ENCODE peak calls at places on chromosomes 2 and 18, in eight cellular contexts. P, F, A, K, G, T, M and L are unnamed samples.

GRCh38 chr18:80239830-80240229 is 7.5 kb downstream of the PARD6G start:
- DNase-seq in M (no peak), F (no peak), A (no peak), P (no peak), K (no peak), T (no peak), G (no peak), L (no peak)

GRCh38 chr18:76496200-76496890 is 1.3 kb upstream of the ZNF516 start:
- DNase-seq in K (peak), G (peak), M (no peak), A (peak), F (peak), T (peak), P (peak), L (peak)

GRCh38 chr2:26580151-26580550 is 61.0 kb downstream of the CIB4 start:
- DNase-seq in K (no peak), G (no peak), A (peak), T (no peak), P (no peak), M (no peak), F (no peak), L (no peak)

GRCh38 chr2:64606495-64607363 is 47.0 kb downstream of the SERTAD2 start:
- DNase-seq in A (peak), M (no peak), K (no peak), T (peak), P (no peak), G (peak), F (peak), L (peak)

GRCh38 chr2:57902578-57902977 is 144.0 kb upstream of the VRK2 start:
- DNase-seq in A (no peak), G (no peak), K (no peak), P (no peak), F (no peak), M (no peak), T (no peak), L (no peak)

GRCh38 chr2:149320362-149320761 is 10.0 kb upstream of the LYPD6 start:
- DNase-seq in T (no peak), G (no peak), A (no peak), F (no peak), K (no peak), P (no peak), M (no peak), L (no peak)

GRCh38 chr2:227079726-227080125 is 84.3 kb downstream of the COL4A4 start:
- DNase-seq in T (no peak), A (no peak), P (no peak), K (peak), M (no peak), F (peak), G (no peak), L (no peak)

GRCh38 chr18:295756-296155 is 27.9 kb upstream of the THOC1 start:
- DNase-seq in F (no peak), T (no peak), P (no peak), K (no peak), M (no peak), A (no peak), G (no peak), L (no peak)

GRCh38 chr18:60232541-60232940 is 140.0 kb downstream of the MC4R start:
- DNase-seq in K (no peak), T (no peak), G (no peak), M (peak), F (peak), A (no peak), P (no peak), L (no peak)

GRCh38 chr2:172247203-172247602 is 144.5 kb upstream of the DLX2 start:
- DNase-seq in G (no peak), T (no peak), K (no peak), P (no peak), M (no peak), F (no peak), A (no peak), L (no peak)

GRCh38 chr2:44596537-44597320 is 235.0 kb downstream of the CAMKMT start:
- DNase-seq in F (peak), A (no peak), M (no peak), P (no peak), G (no peak), T (no peak), K (no peak), L (no peak)

GRCh38 chr2:224658776-224659175 is 57.4 kb downstream of the CCDC195 start:
- DNase-seq in K (peak), M (no peak), A (no peak), G (no peak), P (no peak), T (no peak), F (peak), L (no peak)

GRCh38 chr2:23566236-23567142 is 181.5 kb downstream of the KLHL29 start:
- DNase-seq in K (peak), P (peak), G (no peak), A (no peak), F (peak), T (no peak), M (no peak), L (no peak)

GRCh38 chr2:31151501-31151900 is 13.3 kb upstream of the GALNT14 start:
- DNase-seq in T (no peak), G (no peak), P (no peak), A (no peak), M (no peak), F (no peak), K (no peak), L (no peak)

GRCh38 chr2:73997813-73998212 is 13.1 kb downstream of the TET3 start:
- DNase-seq in M (no peak), G (no peak), P (no peak), F (no peak), A (no peak), K (no peak), T (no peak), L (no peak)

GRCh38 chr2:156435392-156435724 is 821 bp upstream of the GPD2 start:
- DNase-seq in P (no peak), M (no peak), T (no peak), A (no peak), K (no peak), F (peak), G (no peak), L (no peak)

GRCh38 chr18:6487027-6487426 is 72.3 kb upstream of the L3MBTL4 start:
- DNase-seq in F (no peak), T (no peak), A (no peak), P (no peak), M (no peak), K (no peak), G (no peak), L (no peak)

GRCh38 chr2:58896600-58896999 is 655.5 kb upstream of the FANCL start:
- DNase-seq in G (no peak), K (no peak), A (no peak), M (no peak), P (no peak), T (no peak), F (no peak), L (no peak)

GRCh38 chr2:108244667-108245414 is 5.1 kb downstream of the SULT1C3 start:
- DNase-seq in G (no peak), M (no peak), T (no peak), A (no peak), P (no peak), F (peak), K (no peak), L (no peak)

GRCh38 chr18:29712785-29713184 is 1329.8 kb downstream of the DSC3 start:
- DNase-seq in A (no peak), M (no peak), F (no peak), T (no peak), K (no peak), G (no peak), P (no peak), L (no peak)

GRCh38 chr18:2994603-2995432 is 18.1 kb downstream of the LPIN2 start:
- DNase-seq in P (no peak), K (no peak), G (no peak), T (peak), A (peak), M (no peak), F (no peak), L (no peak)

GRCh38 chr18:2997429-2997828 is 15.5 kb downstream of the LPIN2 start:
- DNase-seq in T (no peak), A (no peak), P (no peak), M (no peak), G (no peak), K (no peak), F (no peak), L (no peak)

GRCh38 chr18:2991241-2991640 is 21.7 kb downstream of the LPIN2 start:
- DNase-seq in K (no peak), G (no peak), A (no peak), T (no peak), F (no peak), P (no peak), M (no peak), L (no peak)

GRCh38 chr18:2994190-2994589 is 18.8 kb downstream of the LPIN2 start:
- DNase-seq in M (no peak), T (no peak), G (no peak), K (no peak), P (no peak), A (no peak), F (no peak), L (no peak)

GRCh38 chr18:2992995-2993877 is 19.7 kb downstream of the LPIN2 start:
- DNase-seq in F (no peak), T (no peak), G (no peak), P (no peak), M (no peak), K (no peak), A (no peak), L (no peak)
- TF ChIP-seq CTCF in F (no peak), T (no peak), G (no peak), P (no peak), M (no peak), K (no peak), A (no peak), L (no peak)

GRCh38 chr2:120511546-120512320 is 165.8 kb downstream of the INHBB start:
- DNase-seq in F (no peak), G (no peak), T (no peak), A (peak), K (no peak), P (no peak), M (no peak), L (no peak)

GRCh38 chr2:120510751-120511395 is 164.9 kb downstream of the INHBB start:
- DNase-seq in K (no peak), G (no peak), T (no peak), F (no peak), P (no peak), A (peak), M (no peak), L (no peak)

GRCh38 chr2:120513776-120514357 is 167.9 kb downstream of the INHBB start:
- DNase-seq in A (peak), K (no peak), P (no peak), G (no peak), F (no peak), T (no peak), M (no peak), L (no peak)

GRCh38 chr2:120509991-120510735 is 164.2 kb downstream of the INHBB start:
- DNase-seq in P (no peak), G (no peak), T (no peak), K (no peak), F (no peak), A (peak), M (no peak), L (no peak)

GRCh38 chr2:120512321-120512710 is 166.4 kb downstream of the INHBB start:
- DNase-seq in P (no peak), K (no peak), G (no peak), M (no peak), T (no peak), F (no peak), A (peak), L (no peak)
- TF ChIP-seq CTCF in P (no peak), K (peak), G (no peak), M (no peak), T (no peak), F (no peak), A (no peak), L (no peak)

GRCh38 chr2:236177967-236178909 is 10.1 kb upstream of the GBX2 start:
- DNase-seq in G (peak), T (peak), K (no peak), P (peak), A (peak), M (peak), F (peak), L (peak)
- TF ChIP-seq CTCF in G (peak), T (peak), K (peak), P (peak), A (peak), M (peak), F (peak), L (peak)

DNA sequence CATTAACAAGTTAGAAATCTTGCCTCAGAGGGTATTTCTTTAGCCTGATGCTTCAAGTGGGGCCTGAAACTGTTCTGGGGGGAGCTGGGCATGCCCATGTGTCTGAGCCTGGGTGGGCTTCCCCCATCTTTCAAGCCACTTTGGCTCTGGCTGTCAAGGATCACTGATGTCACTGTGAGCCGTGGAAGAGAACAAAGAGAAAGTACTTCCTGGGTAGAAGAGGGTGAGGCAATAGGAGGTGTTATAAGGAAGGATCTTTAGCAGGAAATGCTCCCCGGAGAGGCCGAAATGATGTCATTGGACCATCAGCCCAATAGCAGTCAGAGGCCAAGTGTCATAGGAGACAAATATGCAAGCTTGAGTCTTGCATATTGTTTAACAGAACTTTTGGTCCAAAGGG is 228.4 kb upstream of the MEX3C start:
- DNase-seq in T (no peak), P (no peak), F (no peak), A (no peak), K (no peak), M (no peak), G (no peak), L (no peak)
- TF ChIP-seq CTCF in T (no peak), P (no peak), F (no peak), A (no peak), K (no peak), M (no peak), G (no peak), L (no peak)

DNA sequence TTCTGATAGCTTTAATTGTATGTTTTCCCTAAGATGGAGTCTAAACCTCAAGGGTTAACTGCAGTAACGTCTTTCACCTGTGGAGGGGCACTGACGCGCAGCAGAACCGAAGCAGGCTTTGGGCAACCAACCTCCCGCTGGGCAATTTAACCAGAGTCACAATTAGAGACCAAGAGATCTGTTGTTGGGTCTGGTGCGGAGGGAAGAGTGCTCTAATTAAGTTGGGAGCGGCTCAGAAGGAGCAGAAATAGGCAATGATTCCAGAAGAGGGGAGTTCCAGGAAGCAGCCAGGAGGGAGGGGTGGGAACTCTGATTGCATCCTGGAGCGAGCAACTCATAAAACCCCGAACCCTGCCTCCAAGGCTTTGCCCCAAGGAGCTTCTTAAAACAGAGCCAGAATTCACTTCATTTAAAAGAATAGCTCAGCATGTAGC is 245.8 kb downstream of the PAX3 start:
- DNase-seq in M (peak), F (no peak), G (no peak), P (no peak), A (no peak), K (no peak), T (no peak), L (peak)
- TF ChIP-seq CTCF in M (no peak), F (no peak), G (no peak), P (peak), A (no peak), K (peak), T (no peak), L (peak)